ENCODE peak calls at places on chromosomes 13 and 19, in four cellular contexts. One of them, this sample, is unnamed.

GRCh38 chr19:31141301-31141700 is 207.9 kb downstream of the TSHZ3 start:
- DNase-seq in MV-4-11: no peak
- DNase-seq in stimulated activated CD4-positive, alpha-beta T cell treated with anti-CD3 and anti-CD28 coated beads, Interleukin-1b, Interleukin-23, amount 100 ng/mL, for 1 hour: no peak
- DNase-seq in lung microvascular endothelial cell: no peak
- DNase-seq in this sample: no peak

GRCh38 chr13:28657784-28658538 is 969 bp upstream of the POMP start:
- DNase-seq in MV-4-11: peak
- DNase-seq in stimulated activated CD4-positive, alpha-beta T cell treated with anti-CD3 and anti-CD28 coated beads, Interleukin-1b, Interleukin-23, amount 100 ng/mL, for 1 hour: no peak
- DNase-seq in lung microvascular endothelial cell: peak
- DNase-seq in this sample: no peak

GRCh38 chr13:33287142-33287882 is 1.8 kb upstream of the STARD13 start:
- DNase-seq in MV-4-11: no peak
- DNase-seq in stimulated activated CD4-positive, alpha-beta T cell treated with anti-CD3 and anti-CD28 coated beads, Interleukin-1b, Interleukin-23, amount 100 ng/mL, for 1 hour: no peak
- DNase-seq in lung microvascular endothelial cell: no peak
- DNase-seq in this sample: no peak

GRCh38 chr13:97257800-97258799 is 36.0 kb downstream of the MBNL2 start:
- DNase-seq in MV-4-11: peak
- DNase-seq in stimulated activated CD4-positive, alpha-beta T cell treated with anti-CD3 and anti-CD28 coated beads, Interleukin-1b, Interleukin-23, amount 100 ng/mL, for 1 hour: no peak
- DNase-seq in lung microvascular endothelial cell: peak
- DNase-seq in this sample: no peak

GRCh38 chr19:2266183-2266993 is 10.2 kb upstream of the JSRP1 start:
- DNase-seq in MV-4-11: peak
- DNase-seq in stimulated activated CD4-positive, alpha-beta T cell treated with anti-CD3 and anti-CD28 coated beads, Interleukin-1b, Interleukin-23, amount 100 ng/mL, for 1 hour: no peak
- DNase-seq in lung microvascular endothelial cell: peak
- DNase-seq in this sample: no peak

GRCh38 chr19:3986260-3987041 is 1.2 kb upstream of the EEF2 start:
- DNase-seq in MV-4-11: peak
- DNase-seq in stimulated activated CD4-positive, alpha-beta T cell treated with anti-CD3 and anti-CD28 coated beads, Interleukin-1b, Interleukin-23, amount 100 ng/mL, for 1 hour: no peak
- DNase-seq in lung microvascular endothelial cell: peak
- DNase-seq in this sample: no peak

GRCh38 chr13:57933606-57934005 is 302.1 kb downstream of the PCDH17 start:
- DNase-seq in MV-4-11: no peak
- DNase-seq in stimulated activated CD4-positive, alpha-beta T cell treated with anti-CD3 and anti-CD28 coated beads, Interleukin-1b, Interleukin-23, amount 100 ng/mL, for 1 hour: no peak
- DNase-seq in lung microvascular endothelial cell: no peak
- DNase-seq in this sample: no peak

GRCh38 chr13:43085545-43085944 is 62.2 kb downstream of the DNAJC15 start:
- DNase-seq in MV-4-11: no peak
- DNase-seq in stimulated activated CD4-positive, alpha-beta T cell treated with anti-CD3 and anti-CD28 coated beads, Interleukin-1b, Interleukin-23, amount 100 ng/mL, for 1 hour: no peak
- DNase-seq in lung microvascular endothelial cell: peak
- DNase-seq in this sample: no peak

GRCh38 chr13:59829690-59830089 is 334.0 kb downstream of the DIAPH3 start:
- DNase-seq in MV-4-11: no peak
- DNase-seq in stimulated activated CD4-positive, alpha-beta T cell treated with anti-CD3 and anti-CD28 coated beads, Interleukin-1b, Interleukin-23, amount 100 ng/mL, for 1 hour: no peak
- DNase-seq in lung microvascular endothelial cell: peak
- DNase-seq in this sample: no peak

GRCh38 chr19:10713317-10713716 is 4.6 kb upstream of the DNM2 start:
- DNase-seq in MV-4-11: no peak
- DNase-seq in stimulated activated CD4-positive, alpha-beta T cell treated with anti-CD3 and anti-CD28 coated beads, Interleukin-1b, Interleukin-23, amount 100 ng/mL, for 1 hour: no peak
- DNase-seq in lung microvascular endothelial cell: no peak
- DNase-seq in this sample: no peak

GRCh38 chr13:23440821-23441608 is 7.5 kb upstream of the SACS start:
- DNase-seq in MV-4-11: peak
- DNase-seq in stimulated activated CD4-positive, alpha-beta T cell treated with anti-CD3 and anti-CD28 coated beads, Interleukin-1b, Interleukin-23, amount 100 ng/mL, for 1 hour: no peak
- DNase-seq in lung microvascular endothelial cell: no peak
- DNase-seq in this sample: no peak

GRCh38 chr13:106152047-106152446 is 383.4 kb downstream of the EFNB2 start:
- DNase-seq in MV-4-11: no peak
- DNase-seq in stimulated activated CD4-positive, alpha-beta T cell treated with anti-CD3 and anti-CD28 coated beads, Interleukin-1b, Interleukin-23, amount 100 ng/mL, for 1 hour: no peak
- DNase-seq in lung microvascular endothelial cell: no peak
- DNase-seq in this sample: no peak

GRCh38 chr13:24306632-24307031 is 2.7 kb upstream of the C1QTNF9 start:
- DNase-seq in MV-4-11: no peak
- DNase-seq in stimulated activated CD4-positive, alpha-beta T cell treated with anti-CD3 and anti-CD28 coated beads, Interleukin-1b, Interleukin-23, amount 100 ng/mL, for 1 hour: no peak
- DNase-seq in lung microvascular endothelial cell: no peak
- DNase-seq in this sample: no peak

GRCh38 chr19:40228863-40229262 is 2.4 kb upstream of the CCNP start:
- DNase-seq in MV-4-11: no peak
- DNase-seq in stimulated activated CD4-positive, alpha-beta T cell treated with anti-CD3 and anti-CD28 coated beads, Interleukin-1b, Interleukin-23, amount 100 ng/mL, for 1 hour: no peak
- DNase-seq in lung microvascular endothelial cell: no peak
- DNase-seq in this sample: no peak